ENCODE peak calls at places on chromosomes 16 and 17, in four cellular contexts. F is iris pigment epithelial cell, U is HFF-Myc, S is bronchial epithelial cell. V is an unnamed sample.

GRCh38 chr17:9645858-9646555 is 690 bp downstream of the USP43 start:
- DNase-seq in F (peak; percentile 36), U (no peak), S (peak; percentile 59), V (no peak)

GRCh38 chr17:72392056-72393010 is 271.5 kb downstream of the SOX9 start:
- DNase-seq in F (peak; percentile 90), U (no peak), S (no peak), V (no peak)

GRCh38 chr17:79212150-79213087 is 137.8 kb downstream of the ENGASE start:
- DNase-seq in F (no peak), U (no peak), S (no peak), V (no peak)

GRCh38 chr16:22027633-22028032 is 19.7 kb downstream of the MOSMO start:
- DNase-seq in F (no peak), U (no peak), S (no peak), V (no peak)

GRCh38 chr17:80082403-80083135 is 18.8 kb upstream of the GAA start:
- DNase-seq in F (peak; percentile 68), U (peak; percentile 53), S (peak; percentile 61), V (no peak)

GRCh38 chr16:2751577-2752034 is 832 bp upstream of the SRRM2 start:
- DNase-seq in F (no peak), U (no peak), S (no peak), V (no peak)

GRCh38 chr17:9702916-9703780 is 57.8 kb downstream of the USP43 start:
- DNase-seq in F (no peak), U (no peak), S (no peak), V (no peak)

GRCh38 chr17:65696739-65697394 is 135.4 kb upstream of the AXIN2 start:
- DNase-seq in F (peak; percentile 85), U (peak; percentile 39), S (no peak), V (no peak)

GRCh38 chr17:57534863-57535651 is 210.0 kb downstream of the CCDC182 start:
- DNase-seq in F (no peak), U (no peak), S (no peak), V (no peak)

GRCh38 chr16:1543085-1543896 is 9.8 kb downstream of the TMEM204 start:
- DNase-seq in F (peak; percentile 83), U (peak; percentile 61), S (peak; percentile 82), V (no peak)

GRCh38 chr17:3944485-3945388 is 19.5 kb downstream of the ATP2A3 start:
- DNase-seq in F (peak; percentile 53), U (no peak), S (peak; percentile 8), V (no peak)

GRCh38 chr17:44556114-44556853 is 1.0 kb upstream of the FZD2 start:
- DNase-seq in F (peak; percentile 46), U (no peak), S (peak; percentile 35), V (no peak)

GRCh38 chr16:27428035-27428785 is 26.2 kb downstream of the IL21R start:
- DNase-seq in F (no peak), U (no peak), S (no peak), V (no peak)

GRCh38 chr17:82970818-82971610 is 108.4 kb upstream of the METRNL start:
- DNase-seq in F (no peak), U (no peak), S (no peak), V (no peak)

GRCh38 chr17:8481089-8481488 is 45.4 kb downstream of the NDEL1 start:
- DNase-seq in F (no peak), U (no peak), S (no peak), V (no peak)

GRCh38 chr17:22512506-22512905 is 820.2 kb downstream of the KCNJ18 start:
- DNase-seq in F (no peak), U (no peak), S (no peak), V (no peak)

GRCh38 chr17:36851230-36851629 is 86.0 kb upstream of the LHX1 start:
- DNase-seq in F (peak; percentile 46), U (no peak), S (peak; percentile 85), V (peak; percentile 40)

GRCh38 chr16:85259831-85260165 is 147.5 kb upstream of the CIBAR2 start:
- DNase-seq in F (no peak), U (no peak), S (no peak), V (no peak)

GRCh38 chr16:64346080-64346479 is 775.8 kb downstream of the CDH11 start:
- DNase-seq in F (no peak), U (no peak), S (no peak), V (no peak)

GRCh38 chr17:82271401-82271800 is 2.1 kb downstream of the CSNK1D start:
- DNase-seq in F (no peak), U (no peak), S (no peak), V (no peak)

GRCh38 chr17:55693244-55694216 is 29.1 kb downstream of the TMEM100 start:
- DNase-seq in F (peak; percentile 87), U (no peak), S (peak; percentile 29), V (no peak)

GRCh38 chr17:17120294-17120693 is 78.0 kb downstream of the MPRIP start:
- DNase-seq in F (no peak), U (no peak), S (no peak), V (no peak)

GRCh38 chr16:17606460-17606859 is 135.7 kb upstream of the XYLT1 start:
- DNase-seq in F (no peak), U (no peak), S (no peak), V (no peak)

GRCh38 chr17:38328620-38329019 is 15.1 kb downstream of the GPR179 start:
- DNase-seq in F (no peak), U (no peak), S (no peak), V (no peak)

GRCh38 chr16:48013476-48013875 is 142.3 kb downstream of the ABCC12 start:
- DNase-seq in F (peak; percentile 28), U (no peak), S (peak; percentile 64), V (peak; percentile 8)

GRCh38 chr16:86714166-86714565 is 135.8 kb downstream of the FOXL1 start:
- DNase-seq in F (no peak), U (no peak), S (no peak), V (no peak)

GRCh38 chr17:2856727-2857126 is 60.5 kb downstream of the RAP1GAP2 start:
- DNase-seq in F (no peak), U (no peak), S (no peak), V (no peak)

GRCh38 chr17:77303620-77304019 is 162.9 kb downstream of the SEC14L1 start:
- DNase-seq in F (no peak), U (no peak), S (peak; percentile 32), V (no peak)

V was measured in epithelial cell of prostate.